ENCODE peak calls at places on chromosomes 3 and 15, in seven cellular contexts. W, T, Q, L, J, R and I are unnamed samples.

GRCh38 chr3:160448845-160449659 is 534 bp downstream of the TRIM59 start:
- DNase-seq in W (no peak), R (no peak), T (no peak), Q (no peak), L (no peak), J (peak; percentile 46), I (no peak)

GRCh38 chr15:62749445-62749844 is 293.1 kb upstream of the TPM1 start:
- DNase-seq in R (no peak), T (no peak), J (no peak), L (no peak), W (no peak), Q (no peak), I (no peak)

GRCh38 chr3:109702252-109702651 is 364.9 kb upstream of the DPPA4 start:
- DNase-seq in Q (no peak), R (no peak), W (no peak), L (no peak), J (peak; percentile 41), T (no peak), I (no peak)

GRCh38 chr15:36090276-36090946 is 489.0 kb upstream of the CDIN1 start:
- DNase-seq in W (no peak), R (no peak), J (no peak), L (no peak), T (no peak), Q (no peak), I (no peak)

GRCh38 chr3:1578105-1578833 is 485.4 kb downstream of the CNTN6 start:
- DNase-seq in J (no peak), R (no peak), L (no peak), T (no peak), W (no peak), Q (no peak), I (no peak)

GRCh38 chr3:115194461-115194860 is 47.4 kb upstream of the ZBTB20 start:
- DNase-seq in T (no peak), J (peak; percentile 39), R (no peak), Q (no peak), W (no peak), L (no peak), I (no peak)

GRCh38 chr3:99895706-99896441 is 78.2 kb downstream of the CMSS1 start:
- DNase-seq in J (peak; percentile 84), L (no peak), R (no peak), T (no peak), Q (no peak), W (no peak), I (no peak)

GRCh38 chr3:157347577-157348303 is 88.9 kb upstream of the PTX3 start:
- DNase-seq in R (no peak), Q (no peak), J (no peak), L (no peak), W (no peak), T (no peak), I (no peak)

GRCh38 chr15:56821721-56822425 is 88.6 kb upstream of the ZNF280D start:
- DNase-seq in T (peak; percentile 7), L (peak; percentile 38), R (peak; percentile 46), W (peak; percentile 41), Q (peak; percentile 7), J (peak; percentile 79), I (no peak)

GRCh38 chr15:64354683-64355558 is 1.1 kb downstream of the CSNK1G1 start:
- DNase-seq in T (no peak), J (no peak), W (no peak), Q (no peak), L (no peak), R (peak; percentile 4), I (no peak)

GRCh38 chr3:43048470-43048869 is 57.4 kb downstream of the POMGNT2 start:
- DNase-seq in W (no peak), T (no peak), L (no peak), J (no peak), Q (no peak), R (no peak), I (no peak)